ENCODE peak calls at places on chromosomes 12 and 14, in six cellular contexts. R, G, Q, Z, C and T are unnamed samples. For H3K27me3, the result is how much of the 10 kb centered on the place peaks cover.

GRCh38 chr14:49134940-49135339 is 451.2 kb downstream of the RPS29 start:
- DNase-seq in R (no peak), G (no peak), Q (peak), Z (no peak), C (no peak), T (no peak)

GRCh38 chr12:52204931-52205505 is 13.2 kb upstream of the KRT80 start:
- DNase-seq in R (no peak), G (no peak), Q (peak), Z (no peak), C (no peak), T (peak)

GRCh38 chr14:22641851-22642250 is 2.3 kb downstream of the OR6J1 start:
- DNase-seq in R (no peak), G (no peak), Q (no peak), Z (no peak), C (no peak), T (no peak)

GRCh38 chr14:23376477-23377200 is at the start of gene CMTM5:
- DNase-seq in R (no peak), G (no peak), Q (peak), Z (no peak), C (no peak), T (no peak)

GRCh38 chr12:115755752-115756140 is 521.7 kb downstream of the MED13L start:
- DNase-seq in R (no peak), G (no peak), Q (no peak), Z (no peak), C (no peak), T (no peak)

GRCh38 chr14:31206536-31207286 is 882 bp downstream of the HECTD1 start:
- DNase-seq in R (no peak), G (no peak), Q (peak), Z (no peak), C (peak), T (peak)

GRCh38 chr12:28222959-28223662 is 32.9 kb downstream of the CCDC91 start:
- DNase-seq in R (no peak), G (no peak), Q (no peak), Z (no peak), C (no peak), T (no peak)

GRCh38 chr12:56053407-56053893 is 11.7 kb downstream of the RPS26 start:
- DNase-seq in R (no peak), G (no peak), Q (no peak), Z (no peak), C (peak), T (no peak)

GRCh38 chr12:92973614-92974013 is 44.5 kb upstream of the EEA1 start:
- DNase-seq in R (peak), G (no peak), Q (no peak), Z (peak), C (no peak), T (peak)

GRCh38 chr12:92719674-92720073 is 16.9 kb downstream of the PLEKHG7 start:
- DNase-seq in R (no peak), G (no peak), Q (no peak), Z (no peak), C (no peak), T (no peak)

GRCh38 chr12:132295101-132295526 is 34.3 kb downstream of the GALNT9 start:
- DNase-seq in R (no peak), G (no peak), Q (no peak), Z (no peak), C (no peak), T (peak)

GRCh38 chr14:77140343-77140936 is 1.2 kb downstream of the ZDHHC22 start:
- DNase-seq in R (no peak), G (no peak), Q (peak), Z (no peak), C (no peak), T (no peak)

GRCh38 chr14:100400115-100400514 is 77.0 kb downstream of the SLC25A47 start:
- DNase-seq in R (no peak), G (no peak), Q (no peak), Z (no peak), C (no peak), T (no peak)

GRCh38 chr12:44774815-44775411 is 101.2 kb downstream of the NELL2 start:
- DNase-seq in R (no peak), G (no peak), Q (peak), Z (no peak), C (no peak), T (no peak)

GRCh38 chr14:21536395-21537087 is 10.4 kb upstream of the SALL2 start:
- DNase-seq in R (no peak), G (no peak), Q (peak), Z (no peak), C (no peak), T (no peak)

GRCh38 chr14:25516838-25517237 is 466.9 kb upstream of the STXBP6 start:
- DNase-seq in R (no peak), G (no peak), Q (peak), Z (no peak), C (no peak), T (no peak)

GRCh38 chr12:49920241-49920914 is 16.7 kb upstream of the FAIM2 start:
- DNase-seq in R (no peak), G (no peak), Q (peak), Z (no peak), C (no peak), T (no peak)

GRCh38 chr12:124915249-124916236 is 1.1 kb upstream of the UBC start:
- DNase-seq in R (no peak), G (no peak), Q (no peak), Z (no peak), C (peak), T (no peak)

GRCh38 chr14:44309336-44309735 is 197.7 kb downstream of the FSCB start:
- DNase-seq in R (no peak), G (no peak), Q (no peak), Z (no peak), C (no peak), T (no peak)

GRCh38 chr12:7645395-7646177 is 20.1 kb downstream of the APOBEC1 start:
- DNase-seq in R (no peak), G (no peak), Q (peak), Z (no peak), C (no peak), T (no peak)

GRCh38 chr12:57694459-57695019 is 607 bp downstream of the OS9 start:
- DNase-seq in R (no peak), G (no peak), Q (peak), Z (no peak), C (no peak), T (no peak)

GRCh38 chr14:87944987-87945604 is 47.9 kb downstream of the GALC start:
- DNase-seq in R (no peak), G (no peak), Q (no peak), Z (peak), C (no peak), T (no peak)

GRCh38 chr12:27610380-27610779 is 85.9 kb upstream of the REP15 start:
- DNase-seq in R (peak), G (no peak), Q (no peak), Z (no peak), C (no peak), T (no peak)

GRCh38 chr12:121793836-121794531 is 496 bp upstream of the RHOF start:
- DNase-seq in R (peak), G (no peak), Q (peak), Z (peak), C (peak), T (peak)

GRCh38 chr12:84508325-84508861 is 404.2 kb downstream of the SLC6A15 start:
- DNase-seq in R (peak), G (no peak), Q (peak), Z (no peak), C (no peak), T (no peak)

GRCh38 chr14:24113379-24113800 is 1.2 kb upstream of the DCAF11 start:
- DNase-seq in R (no peak), G (no peak), Q (no peak), Z (no peak), C (no peak), T (no peak)

GRCh38 chr14:74401504-74402241 is 24.3 kb downstream of the SYNDIG1L start:
- DNase-seq in R (no peak), G (no peak), Q (peak), Z (no peak), C (peak), T (peak)

GRCh38 chr12:117966511-117966910 is 2.3 kb downstream of the KSR2 start:
- DNase-seq in R (no peak), G (no peak), Q (peak), Z (no peak), C (no peak), T (no peak)

GRCh38 chr14:79638647-79639266 is 572.5 kb downstream of the DIO2 start:
- DNase-seq in R (no peak), G (no peak), Q (no peak), Z (no peak), C (no peak), T (no peak)

GRCh38 chr12:50050410-50051280 is 6.8 kb upstream of the ASIC1 start:
- DNase-seq in R (no peak), G (no peak), Q (peak), Z (no peak), C (peak), T (peak)

GRCh38 chr14:64992328-64992885 is 5.7 kb downstream of the FNTB start:
- DNase-seq in R (no peak), G (no peak), Q (no peak), Z (no peak), C (no peak), T (no peak)

GRCh38 chr14:64990939-64991338 is 4.2 kb downstream of the FNTB start:
- DNase-seq in R (no peak), G (no peak), Q (no peak), Z (no peak), C (no peak), T (no peak)

GRCh38 chr14:64994540-64994939 is 7.8 kb downstream of the FNTB start:
- DNase-seq in R (no peak), G (no peak), Q (no peak), Z (no peak), C (no peak), T (no peak)

GRCh38 chr14:64995291-64995690 is 8.6 kb downstream of the FNTB start:
- DNase-seq in R (no peak), G (no peak), Q (no peak), Z (no peak), C (no peak), T (no peak)

DNA sequence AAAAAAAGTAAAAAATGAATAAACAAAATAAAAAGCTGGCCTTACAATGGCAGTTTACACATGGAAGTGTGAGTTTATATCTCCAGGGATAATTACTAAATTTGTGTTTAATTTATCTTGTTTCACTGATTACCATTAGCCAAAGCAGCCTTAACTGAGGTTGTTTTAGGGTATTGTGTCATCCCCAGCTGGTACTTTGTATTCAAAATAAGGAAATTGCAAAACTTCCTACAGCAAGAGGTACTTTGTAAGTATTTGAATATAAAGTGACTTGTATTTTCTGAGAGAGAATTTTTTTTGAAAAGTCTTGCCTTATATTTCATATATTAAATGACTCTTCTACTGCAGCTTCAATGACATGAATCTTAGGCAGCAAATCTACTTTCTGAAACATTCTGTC is 6.6 kb downstream of the FNTB start:
- DNase-seq in R (no peak), G (no peak), Q (no peak), Z (no peak), C (no peak), T (no peak)
- H3K27me3 ChIP-seq in R (under half), G (under half), Q (under half), Z (under half), C (under half), T (under half)

GRCh38 chr14:89543420-89543790 is 126.4 kb upstream of the FOXN3 start:
- DNase-seq in R (no peak), G (no peak), Q (no peak), Z (no peak), C (no peak), T (no peak)
- H3K27ac ChIP-seq in R (no peak), G (no peak), Q (peak), Z (no peak), C (no peak), T (no peak)

DNA sequence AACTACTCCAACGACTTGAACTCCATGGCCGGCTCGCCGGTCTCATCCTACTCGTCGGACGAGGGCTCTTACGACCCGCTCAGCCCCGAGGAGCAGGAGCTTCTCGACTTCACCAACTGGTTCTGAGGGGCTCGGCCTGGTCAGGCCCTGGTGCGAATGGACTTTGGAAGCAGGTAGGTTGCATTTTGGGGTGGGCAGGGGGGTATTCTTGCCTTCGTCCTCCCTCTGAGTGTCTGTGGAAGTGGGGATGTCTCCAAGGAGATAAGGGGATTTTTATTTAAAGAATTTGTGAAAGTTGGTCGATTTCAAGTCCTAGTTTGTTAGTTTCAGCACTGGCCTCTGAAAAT is 1.3 kb downstream of the ASCL1 start:
- DNase-seq in R (no peak), G (no peak), Q (no peak), Z (no peak), C (no peak), T (no peak)
- H3K27me3 ChIP-seq in R (half or more), G (under half), Q (half or more), Z (half or more), C (half or more), T (half or more)

GRCh38 chr14:56122306-56122705 is 4.1 kb downstream of the PELI2 start:
- DNase-seq in R (no peak), G (no peak), Q (no peak), Z (no peak), C (no peak), T (no peak)

GRCh38 chr14:56118611-56119181 is 485 bp downstream of the PELI2 start:
- DNase-seq in R (no peak), G (no peak), Q (peak), Z (no peak), C (peak), T (no peak)

GRCh38 chr14:56119221-56119967 is 1.2 kb downstream of the PELI2 start:
- DNase-seq in R (no peak), G (no peak), Q (peak), Z (no peak), C (peak), T (no peak)

GRCh38 chr14:56121786-56122185 is 3.6 kb downstream of the PELI2 start:
- DNase-seq in R (no peak), G (no peak), Q (no peak), Z (no peak), C (no peak), T (no peak)

GRCh38 chr14:56120091-56120632 is 2.0 kb downstream of the PELI2 start:
- DNase-seq in R (no peak), G (no peak), Q (no peak), Z (no peak), C (no peak), T (no peak)
- H3K27ac ChIP-seq in R (no peak), G (peak), Q (no peak), Z (no peak), C (peak), T (no peak)